ENCODE peak calls at places on chromosomes 2 and 18, in eight cellular contexts. D is osteocyte; I is ELR; L is activated T-cell treated with anti-CD3 and anti-CD28 coated beads, Interleukin-2, amount 50 U/mL, for 24 hours; Q is glomerular endothelial cell; A is lower leg skin; B is ovary; Y is posterior cingulate gyrus. C is an unnamed sample.

GRCh38 chr18:48777026-48777736 is 173.6 kb downstream of the SMAD7 start:
- DNase-seq in Q (no peak), L (peak; percentile 82), D (no peak), I (peak; percentile 61), Y (peak; percentile 58), A (no peak), B (peak; percentile 77), C (no peak)

GRCh38 chr2:183993052-183993451 is 605.3 kb upstream of the ZNF804A start:
- DNase-seq in I (no peak), A (no peak), Q (no peak), Y (no peak), D (no peak), B (no peak), L (no peak), C (no peak)

GRCh38 chr2:38191516-38191915 is 115.6 kb upstream of the CYP1B1 start:
- DNase-seq in D (no peak), A (no peak), B (no peak), Y (no peak), L (no peak), I (no peak), Q (no peak), C (no peak)

GRCh38 chr2:59276917-59277316 is 1035.8 kb upstream of the FANCL start:
- DNase-seq in Y (no peak), D (no peak), L (no peak), B (no peak), A (no peak), I (no peak), Q (no peak), C (no peak)

GRCh38 chr2:36635194-36635593 is 37.2 kb upstream of the FEZ2 start:
- DNase-seq in I (no peak), D (no peak), B (no peak), L (no peak), Q (no peak), Y (no peak), A (no peak), C (no peak)

GRCh38 chr18:66795011-66795410 is 191.1 kb upstream of the CDH19 start:
- DNase-seq in Y (no peak), A (no peak), I (peak; percentile 1), D (no peak), L (no peak), Q (no peak), B (no peak), C (no peak)

GRCh38 chr2:23789012-23789411 is 137.9 kb downstream of the ATAD2B start:
- DNase-seq in D (no peak), I (peak; percentile 11), B (no peak), Q (no peak), L (no peak), A (no peak), Y (no peak), C (peak; percentile 80)

GRCh38 chr2:241965931-241966412 is 96.4 kb downstream of the RTP5 start:
- DNase-seq in Q (peak; percentile 7), L (peak; percentile 77), B (no peak), D (no peak), Y (no peak), I (peak; percentile 92), A (peak; percentile 45), C (peak; percentile 88)

GRCh38 chr2:222859786-222860726 is 780 bp upstream of the ACSL3 start:
- DNase-seq in B (peak; percentile 50), A (peak; percentile 84), D (no peak), Q (no peak), Y (no peak), I (peak; percentile 82), L (no peak), C (peak; percentile 99)